ENCODE peak calls at places on chromosomes 1 and 21, in six cellular contexts. One of them, this sample, is unnamed. For H3K36me3, the result is how much of the 10 kb centered on the place peaks cover.

GRCh38 chr21:35232545-35233176 is 183.6 kb upstream of the RUNX1 start:
- DNase-seq in fibroblast of lung: peak
- DNase-seq in neural progenitor cell: no peak
- DNase-seq in K562: peak
- DNase-seq in CD8-positive, alpha-beta T cell: no peak
- DNase-seq in body of pancreas: peak
- DNase-seq in this sample: peak

GRCh38 chr1:116434849-116435248 is 61.8 kb downstream of the ATP1A1 start:
- DNase-seq in fibroblast of lung: peak
- DNase-seq in neural progenitor cell: no peak
- DNase-seq in K562: no peak
- DNase-seq in CD8-positive, alpha-beta T cell: no peak
- DNase-seq in body of pancreas: no peak
- DNase-seq in this sample: no peak

GRCh38 chr1:59549903-59550302 is 253.0 kb downstream of the FGGY start:
- DNase-seq in fibroblast of lung: peak
- DNase-seq in neural progenitor cell: no peak
- DNase-seq in K562: no peak
- DNase-seq in CD8-positive, alpha-beta T cell: no peak
- DNase-seq in body of pancreas: peak
- DNase-seq in this sample: no peak

GRCh38 chr1:8121261-8122159 is 95.4 kb upstream of the ERRFI1 start:
- DNase-seq in fibroblast of lung: peak
- DNase-seq in neural progenitor cell: no peak
- DNase-seq in K562: peak
- DNase-seq in CD8-positive, alpha-beta T cell: no peak
- DNase-seq in body of pancreas: peak
- DNase-seq in this sample: peak

GRCh38 chr1:53279556-53280160 is 41.3 kb upstream of the MAGOH start:
- DNase-seq in fibroblast of lung: no peak
- DNase-seq in neural progenitor cell: no peak
- DNase-seq in K562: no peak
- DNase-seq in CD8-positive, alpha-beta T cell: no peak
- DNase-seq in body of pancreas: no peak
- DNase-seq in this sample: no peak

GRCh38 chr1:36204347-36204909 is 19.8 kb upstream of the THRAP3 start:
- DNase-seq in fibroblast of lung: peak
- DNase-seq in neural progenitor cell: no peak
- DNase-seq in K562: no peak
- DNase-seq in CD8-positive, alpha-beta T cell: no peak
- DNase-seq in body of pancreas: peak
- DNase-seq in this sample: peak

GRCh38 chr1:76491737-76492136 is 375.5 kb upstream of the ST6GALNAC5 start:
- DNase-seq in fibroblast of lung: no peak
- DNase-seq in neural progenitor cell: no peak
- DNase-seq in K562: no peak
- DNase-seq in CD8-positive, alpha-beta T cell: no peak
- DNase-seq in body of pancreas: no peak
- DNase-seq in this sample: no peak

GRCh38 chr1:207256869-207257268 is 64.6 kb upstream of the CD55 start:
- DNase-seq in fibroblast of lung: no peak
- DNase-seq in neural progenitor cell: no peak
- DNase-seq in K562: no peak
- DNase-seq in CD8-positive, alpha-beta T cell: no peak
- DNase-seq in body of pancreas: no peak
- DNase-seq in this sample: no peak

GRCh38 chr21:43190544-43191340 is 21.9 kb downstream of the CRYAA start:
- DNase-seq in fibroblast of lung: no peak
- DNase-seq in neural progenitor cell: no peak
- DNase-seq in K562: no peak
- DNase-seq in CD8-positive, alpha-beta T cell: no peak
- DNase-seq in body of pancreas: no peak
- DNase-seq in this sample: no peak

GRCh38 chr1:23424171-23424959 is at the start of gene TCEA3:
- DNase-seq in fibroblast of lung: no peak
- DNase-seq in neural progenitor cell: peak
- DNase-seq in K562: no peak
- DNase-seq in CD8-positive, alpha-beta T cell: no peak
- DNase-seq in body of pancreas: peak
- DNase-seq in this sample: peak

GRCh38 chr21:44892536-44893277 is 19.2 kb upstream of the PTTG1IP start:
- DNase-seq in fibroblast of lung: peak
- DNase-seq in neural progenitor cell: peak
- DNase-seq in K562: peak
- DNase-seq in CD8-positive, alpha-beta T cell: peak
- DNase-seq in body of pancreas: peak
- DNase-seq in this sample: peak

GRCh38 chr1:2477309-2477708 is 1.2 kb downstream of the PLCH2 start:
- DNase-seq in fibroblast of lung: no peak
- DNase-seq in neural progenitor cell: no peak
- DNase-seq in K562: no peak
- DNase-seq in CD8-positive, alpha-beta T cell: no peak
- DNase-seq in body of pancreas: no peak
- DNase-seq in this sample: no peak

GRCh38 chr1:41319803-41320711 is 41.2 kb upstream of the FOXO6 start:
- DNase-seq in fibroblast of lung: no peak
- DNase-seq in neural progenitor cell: no peak
- DNase-seq in K562: no peak
- DNase-seq in CD8-positive, alpha-beta T cell: no peak
- DNase-seq in body of pancreas: peak
- DNase-seq in this sample: no peak

GRCh38 chr1:246161626-246162025 is 345.5 kb downstream of the SMYD3 start:
- DNase-seq in fibroblast of lung: peak
- DNase-seq in neural progenitor cell: no peak
- DNase-seq in K562: no peak
- DNase-seq in CD8-positive, alpha-beta T cell: no peak
- DNase-seq in body of pancreas: no peak
- DNase-seq in this sample: no peak

GRCh38 chr1:88685239-88685604 is 1.1 kb downstream of the PKN2 start:
- DNase-seq in fibroblast of lung: peak
- DNase-seq in neural progenitor cell: no peak
- DNase-seq in K562: no peak
- DNase-seq in CD8-positive, alpha-beta T cell: no peak
- DNase-seq in body of pancreas: no peak
- DNase-seq in this sample: no peak

GRCh38 chr1:231638647-231639046 is 12.1 kb downstream of the DISC1 start:
- DNase-seq in fibroblast of lung: no peak
- DNase-seq in neural progenitor cell: no peak
- DNase-seq in K562: no peak
- DNase-seq in CD8-positive, alpha-beta T cell: no peak
- DNase-seq in body of pancreas: no peak
- DNase-seq in this sample: no peak

GRCh38 chr1:6911974-6912373 is 126.7 kb downstream of the CAMTA1 start:
- DNase-seq in fibroblast of lung: peak
- DNase-seq in neural progenitor cell: no peak
- DNase-seq in K562: no peak
- DNase-seq in CD8-positive, alpha-beta T cell: no peak
- DNase-seq in body of pancreas: no peak
- DNase-seq in this sample: no peak

GRCh38 chr1:198598796-198599321 is 40.0 kb upstream of the PTPRC start:
- DNase-seq in fibroblast of lung: no peak
- DNase-seq in neural progenitor cell: no peak
- DNase-seq in K562: peak
- DNase-seq in CD8-positive, alpha-beta T cell: no peak
- DNase-seq in body of pancreas: no peak
- DNase-seq in this sample: no peak

GRCh38 chr1:226588484-226588883 is 39.9 kb downstream of the STUM start:
- DNase-seq in fibroblast of lung: no peak
- DNase-seq in neural progenitor cell: no peak
- DNase-seq in K562: no peak
- DNase-seq in CD8-positive, alpha-beta T cell: no peak
- DNase-seq in body of pancreas: peak
- DNase-seq in this sample: no peak

GRCh38 chr1:170619167-170620030 is 44.5 kb upstream of the PRRX1 start:
- DNase-seq in fibroblast of lung: no peak
- DNase-seq in neural progenitor cell: no peak
- DNase-seq in K562: no peak
- DNase-seq in CD8-positive, alpha-beta T cell: no peak
- DNase-seq in body of pancreas: peak
- DNase-seq in this sample: no peak

GRCh38 chr1:159054427-159054826 is 22.1 kb downstream of the AIM2 start:
- DNase-seq in fibroblast of lung: no peak
- DNase-seq in neural progenitor cell: no peak
- DNase-seq in K562: no peak
- DNase-seq in CD8-positive, alpha-beta T cell: no peak
- DNase-seq in body of pancreas: no peak
- DNase-seq in this sample: no peak

GRCh38 chr1:205147191-205147590 is 25.4 kb upstream of the RBBP5 start:
- DNase-seq in fibroblast of lung: peak
- DNase-seq in neural progenitor cell: no peak
- DNase-seq in K562: peak
- DNase-seq in CD8-positive, alpha-beta T cell: no peak
- DNase-seq in body of pancreas: no peak
- DNase-seq in this sample: no peak

GRCh38 chr1:33322870-33323585 is 2.1 kb upstream of the A3GALT2 start:
- DNase-seq in fibroblast of lung: no peak
- DNase-seq in neural progenitor cell: no peak
- DNase-seq in K562: no peak
- DNase-seq in CD8-positive, alpha-beta T cell: no peak
- DNase-seq in body of pancreas: no peak
- DNase-seq in this sample: no peak

DNA sequence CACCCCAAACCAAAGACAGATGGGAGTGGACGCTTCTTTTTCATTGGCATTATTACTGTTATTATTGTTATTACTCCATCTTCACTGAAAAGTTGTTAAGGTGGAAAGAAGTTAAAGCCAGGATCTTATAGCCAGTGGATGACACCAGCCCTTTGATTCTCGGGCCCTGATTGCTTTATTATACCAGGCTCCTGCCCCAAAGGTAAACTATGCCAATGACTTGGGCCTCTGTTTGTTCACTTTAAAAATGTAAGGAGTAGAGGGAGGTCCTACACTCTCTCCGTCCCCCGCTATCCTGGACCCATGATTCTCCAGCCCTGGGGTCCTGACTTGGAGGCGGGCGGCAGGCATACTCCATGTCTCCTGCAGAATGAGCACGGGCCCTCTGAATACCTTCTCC is 106.8 kb downstream of the TOMM20 start:
- DNase-seq in fibroblast of lung: no peak
- DNase-seq in neural progenitor cell: no peak
- DNase-seq in K562: no peak
- DNase-seq in CD8-positive, alpha-beta T cell: no peak
- DNase-seq in body of pancreas: no peak
- DNase-seq in this sample: no peak
- H3K36me3 ChIP-seq in fibroblast of lung: under half
- H3K36me3 ChIP-seq in neural progenitor cell: under half
- H3K36me3 ChIP-seq in K562: under half
- H3K36me3 ChIP-seq in CD8-positive, alpha-beta T cell: under half
- H3K36me3 ChIP-seq in body of pancreas: under half
- H3K36me3 ChIP-seq in this sample: under half

GRCh38 chr1:201334325-201335173 is 42.9 kb downstream of the TNNT2 start:
- DNase-seq in fibroblast of lung: no peak
- DNase-seq in neural progenitor cell: no peak
- DNase-seq in K562: no peak
- DNase-seq in CD8-positive, alpha-beta T cell: no peak
- DNase-seq in body of pancreas: no peak
- DNase-seq in this sample: no peak
- H3K27ac ChIP-seq in fibroblast of lung: no peak
- H3K27ac ChIP-seq in neural progenitor cell: no peak
- H3K27ac ChIP-seq in K562: no peak
- H3K27ac ChIP-seq in CD8-positive, alpha-beta T cell: no peak
- H3K27ac ChIP-seq in body of pancreas: no peak
- H3K27ac ChIP-seq in this sample: no peak

GRCh38 chr1:9169601-9170137 is 40.8 kb upstream of the GPR157 start:
- DNase-seq in fibroblast of lung: no peak
- DNase-seq in neural progenitor cell: no peak
- DNase-seq in K562: no peak
- DNase-seq in CD8-positive, alpha-beta T cell: no peak
- DNase-seq in body of pancreas: no peak
- DNase-seq in this sample: no peak
- H3K36me3 ChIP-seq in fibroblast of lung: under half
- H3K36me3 ChIP-seq in neural progenitor cell: under half
- H3K36me3 ChIP-seq in K562: under half
- H3K36me3 ChIP-seq in CD8-positive, alpha-beta T cell: under half
- H3K36me3 ChIP-seq in body of pancreas: under half
- H3K36me3 ChIP-seq in this sample: under half

GRCh38 chr1:160905617-160905989 is 20.6 kb upstream of the ITLN1 start:
- DNase-seq in fibroblast of lung: no peak
- DNase-seq in neural progenitor cell: no peak
- DNase-seq in K562: no peak
- DNase-seq in CD8-positive, alpha-beta T cell: no peak
- DNase-seq in body of pancreas: no peak
- DNase-seq in this sample: no peak
- H3K27ac ChIP-seq in fibroblast of lung: no peak
- H3K27ac ChIP-seq in neural progenitor cell: no peak
- H3K27ac ChIP-seq in K562: no peak
- H3K27ac ChIP-seq in CD8-positive, alpha-beta T cell: no peak
- H3K27ac ChIP-seq in body of pancreas: peak
- H3K27ac ChIP-seq in this sample: peak

GRCh38 chr21:15009964-15010363 is 54.8 kb downstream of the NRIP1 start:
- DNase-seq in fibroblast of lung: peak
- DNase-seq in neural progenitor cell: no peak
- DNase-seq in K562: no peak
- DNase-seq in CD8-positive, alpha-beta T cell: no peak
- DNase-seq in body of pancreas: no peak
- DNase-seq in this sample: no peak

GRCh38 chr21:15006594-15007230 is 58.1 kb downstream of the NRIP1 start:
- DNase-seq in fibroblast of lung: no peak
- DNase-seq in neural progenitor cell: no peak
- DNase-seq in K562: no peak
- DNase-seq in CD8-positive, alpha-beta T cell: no peak
- DNase-seq in body of pancreas: no peak
- DNase-seq in this sample: no peak

GRCh38 chr21:15005391-15005790 is 59.4 kb downstream of the NRIP1 start:
- DNase-seq in fibroblast of lung: peak
- DNase-seq in neural progenitor cell: peak
- DNase-seq in K562: no peak
- DNase-seq in CD8-positive, alpha-beta T cell: peak
- DNase-seq in body of pancreas: no peak
- DNase-seq in this sample: no peak

GRCh38 chr21:15010645-15011044 is 54.2 kb downstream of the NRIP1 start:
- DNase-seq in fibroblast of lung: peak
- DNase-seq in neural progenitor cell: no peak
- DNase-seq in K562: no peak
- DNase-seq in CD8-positive, alpha-beta T cell: no peak
- DNase-seq in body of pancreas: no peak
- DNase-seq in this sample: no peak

DNA sequence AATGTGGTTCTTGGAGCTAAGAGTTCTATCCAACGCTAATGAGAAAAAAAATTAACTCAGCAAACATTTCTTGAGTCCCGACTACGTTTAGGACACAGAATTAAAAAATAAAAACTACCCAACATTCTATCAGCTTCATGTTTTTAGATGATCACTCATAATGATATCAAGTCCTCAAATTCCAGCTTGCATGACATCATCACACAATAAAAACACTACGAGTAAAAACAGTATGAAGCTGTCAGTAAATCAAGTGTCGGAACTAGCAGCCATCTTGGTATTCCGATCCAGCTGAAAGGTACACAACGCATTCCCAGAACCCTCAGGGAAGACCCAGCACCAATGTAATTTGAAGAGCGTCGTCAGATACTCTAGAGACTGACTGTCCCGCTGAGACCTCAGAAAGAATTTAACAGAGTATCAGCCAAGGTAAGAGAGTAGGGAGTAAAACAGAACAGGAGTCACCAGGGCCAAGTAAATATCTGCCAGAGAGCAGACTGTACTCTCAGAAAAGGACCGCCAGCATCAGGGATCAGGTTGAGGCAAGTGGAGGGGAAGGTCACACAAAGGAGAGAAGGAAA is 57.0 kb downstream of the NRIP1 start:
- DNase-seq in fibroblast of lung: no peak
- DNase-seq in neural progenitor cell: no peak
- DNase-seq in K562: no peak
- DNase-seq in CD8-positive, alpha-beta T cell: no peak
- DNase-seq in body of pancreas: no peak
- DNase-seq in this sample: no peak
- H3K36me3 ChIP-seq in fibroblast of lung: under half
- H3K36me3 ChIP-seq in neural progenitor cell: under half
- H3K36me3 ChIP-seq in K562: under half
- H3K36me3 ChIP-seq in CD8-positive, alpha-beta T cell: under half
- H3K36me3 ChIP-seq in body of pancreas: under half
- H3K36me3 ChIP-seq in this sample: under half

GRCh38 chr1:203189951-203190352 is 3.4 kb upstream of the CHI3L1 start:
- DNase-seq in fibroblast of lung: no peak
- DNase-seq in neural progenitor cell: no peak
- DNase-seq in K562: no peak
- DNase-seq in CD8-positive, alpha-beta T cell: no peak
- DNase-seq in body of pancreas: no peak
- DNase-seq in this sample: no peak
- H3K27ac ChIP-seq in fibroblast of lung: no peak
- H3K27ac ChIP-seq in neural progenitor cell: no peak
- H3K27ac ChIP-seq in K562: no peak
- H3K27ac ChIP-seq in CD8-positive, alpha-beta T cell: no peak
- H3K27ac ChIP-seq in body of pancreas: no peak
- H3K27ac ChIP-seq in this sample: no peak

This sample was measured in stomach.